ENCODE peak calls at places on chromosomes 2 and 18, in four cellular contexts. G, Y, D and A are unnamed samples.

GRCh38 chr2:197159681-197160211 is 150.8 kb downstream of the ANKRD44 start:
- DNase-seq in G (peak; percentile 71), Y (no peak), D (no peak), A (no peak)

GRCh38 chr2:55862269-55862668 is 61.3 kb downstream of the EFEMP1 start:
- DNase-seq in G (peak; percentile 94), Y (no peak), D (peak; percentile 58), A (peak; percentile 79)

GRCh38 chr18:69787825-69788547 is 159.7 kb downstream of the CD226 start:
- DNase-seq in G (peak; percentile 9), Y (no peak), D (no peak), A (peak; percentile 37)

GRCh38 chr2:96520697-96521096 is 15.5 kb upstream of the NEURL3 start:
- DNase-seq in G (no peak), Y (no peak), D (no peak), A (no peak)

GRCh38 chr2:10534514-10535250 is 86.6 kb upstream of the ODC1 start:
- DNase-seq in G (peak; percentile 45), Y (no peak), D (no peak), A (peak; percentile 52)

GRCh38 chr2:10329880-10330699 is 27.4 kb downstream of the HPCAL1 start:
- DNase-seq in G (peak; percentile 42), Y (peak; percentile 55), D (no peak), A (no peak)

GRCh38 chr18:4789506-4789905 is 334.4 kb upstream of the DLGAP1 start:
- DNase-seq in G (no peak), Y (no peak), D (no peak), A (no peak)

GRCh38 chr2:168171069-168171762 is 76.2 kb downstream of the STK39 start:
- DNase-seq in G (no peak), Y (no peak), D (no peak), A (no peak)

GRCh38 chr2:68721482-68722071 is 13.0 kb upstream of the ARHGAP25 start:
- DNase-seq in G (no peak), Y (peak; percentile 82), D (no peak), A (peak; percentile 56)

GRCh38 chr2:237227190-237227988 is 141.7 kb downstream of the COPS8 start:
- DNase-seq in G (peak; percentile 93), Y (no peak), D (no peak), A (peak; percentile 46)

GRCh38 chr2:219628235-219628985 is 980 bp downstream of the SLC4A3 start:
- DNase-seq in G (no peak), Y (no peak), D (no peak), A (no peak)

GRCh38 chr2:233079473-233079877 is 19.3 kb downstream of the INPP5D start:
- DNase-seq in G (no peak), Y (peak; percentile 56), D (no peak), A (no peak)

GRCh38 chr2:54578668-54579045 is 122.5 kb downstream of the SPTBN1 start:
- DNase-seq in G (no peak), Y (no peak), D (no peak), A (no peak)

GRCh38 chr2:38959938-38960608 is 70.4 kb downstream of the ARHGEF33 start:
- DNase-seq in G (peak; percentile 50), Y (no peak), D (peak; percentile 23), A (no peak)

GRCh38 chr2:61789807-61790602 is 63.9 kb downstream of the FAM161A start:
- DNase-seq in G (no peak), Y (no peak), D (no peak), A (no peak)

GRCh38 chr2:190468814-190469569 is 60.8 kb downstream of the MFSD6 start:
- DNase-seq in G (peak; percentile 92), Y (peak; percentile 36), D (peak; percentile 85), A (peak; percentile 68)

GRCh38 chr18:31723998-31724711 is 36.5 kb downstream of the SLC25A52 start:
- DNase-seq in G (no peak), Y (no peak), D (no peak), A (no peak)

GRCh38 chr2:190482441-190482840 is 52.1 kb downstream of the NEMP2 start:
- DNase-seq in G (no peak), Y (no peak), D (no peak), A (no peak)

GRCh38 chr2:238446371-238446770 is 19.6 kb downstream of the ASB1 start:
- DNase-seq in G (no peak), Y (no peak), D (no peak), A (no peak)

GRCh38 chr2:18603867-18604572 is 14.7 kb upstream of the NT5C1B start:
- DNase-seq in G (no peak), Y (no peak), D (no peak), A (no peak)

GRCh38 chr18:57807336-57808117 is 4.4 kb upstream of the ATP8B1 start:
- DNase-seq in G (peak; percentile 67), Y (no peak), D (no peak), A (no peak)

GRCh38 chr18:78543201-78543725 is 436.4 kb upstream of the SALL3 start:
- DNase-seq in G (no peak), Y (no peak), D (no peak), A (no peak)

GRCh38 chr2:197204855-197205254 is 105.7 kb downstream of the ANKRD44 start:
- DNase-seq in G (no peak), Y (no peak), D (no peak), A (no peak)

GRCh38 chr2:136785215-136785614 is 19.9 kb downstream of the THSD7B start:
- DNase-seq in G (no peak), Y (no peak), D (no peak), A (no peak)

GRCh38 chr2:164840458-164840929 is 1.1 kb downstream of the COBLL1 start:
- DNase-seq in G (no peak), Y (no peak), D (peak; percentile 51), A (peak; percentile 19)

GRCh38 chr2:240060977-240061591 is 7.8 kb upstream of the OR6B3 start:
- DNase-seq in G (peak; percentile 52), Y (peak; percentile 49), D (peak; percentile 42), A (peak; percentile 55)

GRCh38 chr2:86372641-86373502 is 35.4 kb upstream of the REEP1 start:
- DNase-seq in G (peak; percentile 33), Y (no peak), D (peak; percentile 22), A (no peak)

GRCh38 chr2:172330060-172330671 is 97.2 kb upstream of the ITGA6 start:
- DNase-seq in G (no peak), Y (no peak), D (no peak), A (no peak)

GRCh38 chr18:72544092-72544886 is at the start of gene CBLN2:
- DNase-seq in G (peak; percentile 18), Y (peak; percentile 14), D (no peak), A (peak; percentile 64)

GRCh38 chr2:4604767-4605166 is 901.4 kb downstream of the DCDC2C start:
- DNase-seq in G (no peak), Y (no peak), D (no peak), A (no peak)

GRCh38 chr18:44788334-44788733 is 107.6 kb downstream of the SETBP1 start:
- DNase-seq in G (no peak), Y (no peak), D (no peak), A (no peak)

GRCh38 chr2:10042301-10043161 is 819 bp upstream of the KLF11 start:
- DNase-seq in G (peak; percentile 58), Y (no peak), D (peak; percentile 80), A (peak; percentile 47)

GRCh38 chr18:47929681-47930085 is 776 bp downstream of the SMAD2 start:
- DNase-seq in G (no peak), Y (no peak), D (no peak), A (no peak)

GRCh38 chr2:157127249-157128012 is 130.1 kb upstream of the GALNT5 start:
- DNase-seq in G (no peak), Y (no peak), D (no peak), A (no peak)

GRCh38 chr2:126998486-126998885 is 99.8 kb downstream of the TEX51 start:
- DNase-seq in G (no peak), Y (no peak), D (no peak), A (no peak)

GRCh38 chr2:44342854-44343253 is 18.4 kb downstream of the PREPL start:
- DNase-seq in G (no peak), Y (peak; percentile 8), D (no peak), A (no peak)

GRCh38 chr18:37254256-37254880 is 311.2 kb downstream of the CELF4 start:
- DNase-seq in G (no peak), Y (no peak), D (no peak), A (no peak)

GRCh38 chr2:230658877-230659652 is 53.6 kb upstream of the CAB39 start:
- DNase-seq in G (no peak), Y (peak; percentile 99), D (no peak), A (no peak)